ENCODE peak calls at places on chromosomes 3 and 15, in four cellular contexts. H, G, A and B are unnamed samples.
A peak's percentile ranks its signal among the peaks of the same experiment; 100 is the strongest.

GRCh38 chr3:138202945-138203701 is 16.0 kb downstream of the ARMC8 start:
- DNase-seq in H (peak; percentile 13), G (no peak), A (no peak), B (no peak)

GRCh38 chr15:91383532-91383931 is 283.5 kb downstream of the SV2B start:
- DNase-seq in H (no peak), G (no peak), A (no peak), B (no peak)

GRCh38 chr3:149554826-149555225 is 80.3 kb downstream of the TM4SF4 start:
- DNase-seq in H (no peak), G (no peak), A (no peak), B (no peak)

GRCh38 chr15:74913041-74913440 is 6.4 kb upstream of the FAM219B start:
- DNase-seq in H (no peak), G (no peak), A (no peak), B (no peak)

GRCh38 chr15:94258246-94258645 is 26.9 kb downstream of the MCTP2 start:
- DNase-seq in H (no peak), G (no peak), A (no peak), B (no peak)

GRCh38 chr3:197546307-197547085 is 9.3 kb downstream of the BDH1 start:
- DNase-seq in H (no peak), G (no peak), A (no peak), B (no peak)

GRCh38 chr3:177451940-177452484 is 254.7 kb upstream of the TBL1XR1 start:
- DNase-seq in H (no peak), G (no peak), A (no peak), B (no peak)

GRCh38 chr3:134885877-134886621 is 91.0 kb downstream of the EPHB1 start:
- DNase-seq in H (peak; percentile 5), G (no peak), A (no peak), B (no peak)

GRCh38 chr3:41200669-41201021 is 1.3 kb downstream of the CTNNB1 start:
- DNase-seq in H (peak; percentile 41), G (no peak), A (peak; percentile 23), B (peak; percentile 7)

GRCh38 chr3:189233225-189233858 is 61.6 kb downstream of the TPRG1 start:
- DNase-seq in H (peak; percentile 48), G (peak; percentile 0), A (peak; percentile 26), B (no peak)

GRCh38 chr3:32850636-32851035 is 32.8 kb downstream of the TRIM71 start:
- DNase-seq in H (no peak), G (no peak), A (no peak), B (no peak)

GRCh38 chr3:61725851-61726333 is 164.5 kb downstream of the PTPRG start:
- DNase-seq in H (no peak), G (no peak), A (no peak), B (no peak)

GRCh38 chr3:188946837-188947236 is 224.9 kb upstream of the TPRG1 start:
- DNase-seq in H (no peak), G (no peak), A (no peak), B (no peak)

GRCh38 chr3:138371070-138371950 is 22.9 kb downstream of the MRAS start:
- DNase-seq in H (no peak), G (no peak), A (no peak), B (no peak)

GRCh38 chr15:80202641-80203360 is 49.2 kb downstream of the CTXND1 start:
- DNase-seq in H (no peak), G (no peak), A (no peak), B (no peak)

GRCh38 chr15:85482896-85483295 is 102.5 kb downstream of the AKAP13 start:
- DNase-seq in H (no peak), G (no peak), A (no peak), B (no peak)

GRCh38 chr3:64743166-64743565 is 55.4 kb upstream of the ADAMTS9 start:
- DNase-seq in H (no peak), G (no peak), A (no peak), B (no peak)

GRCh38 chr15:41115088-41115651 is 910 bp downstream of the INO80 start:
- DNase-seq in H (no peak), G (no peak), A (no peak), B (peak; percentile 73)

GRCh38 chr3:162525052-162525451 is 1028.4 kb downstream of the OTOL1 start:
- DNase-seq in H (no peak), G (no peak), A (no peak), B (no peak)

GRCh38 chr3:15812183-15812582 is 14.4 kb upstream of the ANKRD28 start:
- DNase-seq in H (no peak), G (no peak), A (no peak), B (peak; percentile 25)

GRCh38 chr15:51830279-51830806 is 890 bp downstream of the TMOD3 start:
- DNase-seq in H (no peak), G (no peak), A (no peak), B (no peak)

GRCh38 chr3:42033741-42034140 is 57.4 kb upstream of the TRAK1 start:
- DNase-seq in H (no peak), G (no peak), A (no peak), B (no peak)

GRCh38 chr3:139378587-139378986 is 10.9 kb downstream of the COPB2 start:
- DNase-seq in H (no peak), G (no peak), A (no peak), B (no peak)

GRCh38 chr15:77419050-77419835 is 661 bp downstream of the PEAK1 start:
- DNase-seq in H (peak; percentile 55), G (peak; percentile 16), A (peak; percentile 35), B (peak; percentile 51)

GRCh38 chr3:43996379-43997301 is 245.0 kb upstream of the TOPAZ1 start:
- DNase-seq in H (peak; percentile 57), G (no peak), A (peak; percentile 39), B (no peak)